ENCODE peak calls at places on chromosome 1, in eight cellular contexts. One of them, this sample, is unnamed.

GRCh38 chr1:101846820-101847219 is 149.9 kb downstream of the OLFM3 start:
- DNase-seq in GM23338: peak
- DNase-seq in H1: peak
- DNase-seq in breast epithelium: no peak
- DNase-seq in stomach: peak
- DNase-seq in transverse colon: no peak
- DNase-seq in prostate gland: no peak
- DNase-seq in endothelial cell of umbilical vein: no peak
- DNase-seq in this sample: no peak

GRCh38 chr1:111841746-111842145 is 86.0 kb downstream of the DDX20 start:
- DNase-seq in prostate gland: no peak
- DNase-seq in breast epithelium: no peak
- DNase-seq in stomach: no peak
- DNase-seq in transverse colon: no peak
- DNase-seq in GM23338: no peak
- DNase-seq in H1: no peak
- DNase-seq in endothelial cell of umbilical vein: no peak
- DNase-seq in this sample: no peak

GRCh38 chr1:60510162-60510561 is 436.6 kb upstream of the C1orf87 start:
- DNase-seq in prostate gland: no peak
- DNase-seq in endothelial cell of umbilical vein: peak
- DNase-seq in breast epithelium: no peak
- DNase-seq in GM23338: no peak
- DNase-seq in H1: no peak
- DNase-seq in stomach: no peak
- DNase-seq in transverse colon: no peak
- DNase-seq in this sample: no peak

GRCh38 chr1:75430526-75430925 is 180.4 kb downstream of the SLC44A5 start:
- DNase-seq in H1: no peak
- DNase-seq in stomach: no peak
- DNase-seq in transverse colon: no peak
- DNase-seq in prostate gland: no peak
- DNase-seq in endothelial cell of umbilical vein: no peak
- DNase-seq in GM23338: no peak
- DNase-seq in breast epithelium: no peak
- DNase-seq in this sample: no peak

GRCh38 chr1:63317007-63317813 is 5.2 kb upstream of the FOXD3 start:
- DNase-seq in prostate gland: peak
- DNase-seq in stomach: peak
- DNase-seq in endothelial cell of umbilical vein: peak
- DNase-seq in breast epithelium: no peak
- DNase-seq in GM23338: peak
- DNase-seq in transverse colon: peak
- DNase-seq in H1: peak
- DNase-seq in this sample: peak

GRCh38 chr1:38648417-38648816 is 211.2 kb downstream of the RRAGC start:
- DNase-seq in transverse colon: no peak
- DNase-seq in breast epithelium: no peak
- DNase-seq in prostate gland: no peak
- DNase-seq in stomach: no peak
- DNase-seq in GM23338: no peak
- DNase-seq in H1: no peak
- DNase-seq in endothelial cell of umbilical vein: no peak
- DNase-seq in this sample: no peak

GRCh38 chr1:78003882-78004718 is 639 bp upstream of the DNAJB4 start:
- DNase-seq in prostate gland: peak
- DNase-seq in stomach: peak
- DNase-seq in GM23338: peak
- DNase-seq in H1: no peak
- DNase-seq in breast epithelium: no peak
- DNase-seq in endothelial cell of umbilical vein: peak
- DNase-seq in transverse colon: peak
- DNase-seq in this sample: peak

GRCh38 chr1:65230741-65231439 is 78.5 kb upstream of the DNAJC6 start:
- DNase-seq in H1: no peak
- DNase-seq in endothelial cell of umbilical vein: peak
- DNase-seq in transverse colon: no peak
- DNase-seq in stomach: no peak
- DNase-seq in prostate gland: no peak
- DNase-seq in breast epithelium: no peak
- DNase-seq in GM23338: no peak
- DNase-seq in this sample: no peak

GRCh38 chr1:108708726-108709660 is 3.7 kb upstream of the FNDC7 start:
- DNase-seq in endothelial cell of umbilical vein: no peak
- DNase-seq in GM23338: peak
- DNase-seq in breast epithelium: no peak
- DNase-seq in transverse colon: peak
- DNase-seq in prostate gland: no peak
- DNase-seq in stomach: no peak
- DNase-seq in H1: peak
- DNase-seq in this sample: no peak

GRCh38 chr1:163820748-163821147 is 499.0 kb downstream of the NUF2 start:
- DNase-seq in transverse colon: no peak
- DNase-seq in breast epithelium: no peak
- DNase-seq in H1: no peak
- DNase-seq in GM23338: peak
- DNase-seq in endothelial cell of umbilical vein: peak
- DNase-seq in prostate gland: no peak
- DNase-seq in stomach: no peak
- DNase-seq in this sample: no peak

GRCh38 chr1:147236959-147237791 is 5.3 kb upstream of the CHD1L start:
- DNase-seq in endothelial cell of umbilical vein: no peak
- DNase-seq in breast epithelium: no peak
- DNase-seq in stomach: peak
- DNase-seq in prostate gland: no peak
- DNase-seq in transverse colon: peak
- DNase-seq in GM23338: no peak
- DNase-seq in H1: no peak
- DNase-seq in this sample: no peak

DNA sequence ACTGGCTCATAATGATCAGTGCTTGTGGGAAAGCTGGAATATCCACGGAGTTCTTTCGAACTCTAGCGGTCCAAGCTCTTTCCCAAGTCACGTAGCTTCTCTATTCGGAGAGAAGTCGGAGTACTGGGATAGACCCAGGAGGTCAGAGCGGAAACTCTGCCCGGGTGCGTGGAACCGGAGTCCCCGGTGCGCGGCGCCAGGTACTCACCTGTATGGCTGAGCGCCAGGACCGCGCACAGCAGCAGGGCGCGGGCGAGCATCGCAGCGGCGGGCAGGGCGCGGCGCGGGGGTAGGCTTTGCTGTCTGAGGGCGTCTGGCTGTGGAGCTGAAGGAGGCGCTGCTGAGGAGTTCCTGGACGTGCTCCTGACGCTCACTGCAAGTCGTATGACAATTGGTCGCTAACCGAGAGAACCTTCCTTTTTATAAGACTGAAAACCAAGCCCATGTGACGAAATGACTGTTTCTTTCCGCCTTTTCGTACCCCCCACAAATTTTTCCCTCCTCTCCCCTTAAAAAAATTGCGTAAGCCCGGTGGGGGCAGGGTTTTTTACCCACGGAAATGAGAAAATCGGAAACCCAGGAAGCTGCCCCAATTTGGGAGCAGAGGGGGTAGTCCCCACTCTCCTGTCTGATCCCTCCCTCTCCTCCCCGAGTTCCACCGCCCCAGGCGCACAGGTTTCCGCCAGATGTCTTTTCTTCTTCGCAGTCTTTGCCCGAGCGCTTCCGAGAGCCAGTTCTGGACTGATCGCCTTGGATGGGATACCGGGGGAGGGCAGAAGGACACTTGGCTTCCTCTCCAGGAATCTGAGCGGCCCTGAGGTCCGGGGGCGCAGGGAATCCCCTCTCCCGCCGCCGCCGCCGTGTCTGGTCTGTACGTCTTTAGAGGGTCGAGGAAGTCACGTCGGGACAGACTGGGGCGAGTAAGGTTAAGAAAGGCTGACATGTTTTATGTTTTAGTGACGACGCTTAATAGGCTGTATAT is at the start of gene PTGS2:
- DNase-seq in stomach: peak
- DNase-seq in H1: peak
- DNase-seq in endothelial cell of umbilical vein: peak
- DNase-seq in transverse colon: peak
- DNase-seq in GM23338: peak
- DNase-seq in breast epithelium: peak
- DNase-seq in prostate gland: peak
- DNase-seq in this sample: no peak
- TF ChIP-seq CTCF in stomach: peak
- TF ChIP-seq CTCF in H1: peak
- TF ChIP-seq CTCF in endothelial cell of umbilical vein: peak
- TF ChIP-seq CTCF in transverse colon: peak
- TF ChIP-seq CTCF in GM23338: peak
- TF ChIP-seq CTCF in breast epithelium: no peak
- TF ChIP-seq CTCF in prostate gland: no peak
- TF ChIP-seq CTCF in this sample: peak

GRCh38 chr1:30984167-30984870 is 75.8 kb upstream of the SDC3 start:
- DNase-seq in stomach: no peak
- DNase-seq in prostate gland: peak
- DNase-seq in transverse colon: no peak
- DNase-seq in endothelial cell of umbilical vein: no peak
- DNase-seq in GM23338: no peak
- DNase-seq in H1: no peak
- DNase-seq in breast epithelium: no peak
- DNase-seq in this sample: no peak
- TF ChIP-seq POLR2AphosphoS5 in stomach: no peak
- TF ChIP-seq POLR2AphosphoS5 in prostate gland: peak
- TF ChIP-seq POLR2AphosphoS5 in transverse colon: no peak
- TF ChIP-seq POLR2AphosphoS5 in endothelial cell of umbilical vein: no peak
- TF ChIP-seq POLR2AphosphoS5 in GM23338: no peak
- TF ChIP-seq POLR2AphosphoS5 in H1: no peak
- TF ChIP-seq POLR2AphosphoS5 in breast epithelium: no peak
- TF ChIP-seq POLR2AphosphoS5 in this sample: no peak

GRCh38 chr1:41811978-41812852 is 106.5 kb downstream of the HIVEP3 start:
- DNase-seq in endothelial cell of umbilical vein: peak
- DNase-seq in transverse colon: peak
- DNase-seq in prostate gland: peak
- DNase-seq in stomach: peak
- DNase-seq in GM23338: peak
- DNase-seq in breast epithelium: peak
- DNase-seq in H1: peak
- DNase-seq in this sample: peak

GRCh38 chr1:41809716-41810115 is 109.0 kb downstream of the HIVEP3 start:
- DNase-seq in breast epithelium: no peak
- DNase-seq in GM23338: no peak
- DNase-seq in transverse colon: no peak
- DNase-seq in prostate gland: no peak
- DNase-seq in stomach: no peak
- DNase-seq in endothelial cell of umbilical vein: no peak
- DNase-seq in H1: no peak
- DNase-seq in this sample: no peak

GRCh38 chr1:41813220-41813619 is 105.5 kb downstream of the HIVEP3 start:
- DNase-seq in breast epithelium: no peak
- DNase-seq in H1: no peak
- DNase-seq in stomach: no peak
- DNase-seq in endothelial cell of umbilical vein: no peak
- DNase-seq in prostate gland: no peak
- DNase-seq in transverse colon: no peak
- DNase-seq in GM23338: no peak
- DNase-seq in this sample: no peak

GRCh38 chr1:41811051-41811795 is 107.5 kb downstream of the HIVEP3 start:
- DNase-seq in stomach: no peak
- DNase-seq in breast epithelium: no peak
- DNase-seq in transverse colon: no peak
- DNase-seq in GM23338: no peak
- DNase-seq in H1: no peak
- DNase-seq in endothelial cell of umbilical vein: no peak
- DNase-seq in prostate gland: no peak
- DNase-seq in this sample: no peak

GRCh38 chr1:41810446-41810845 is 108.3 kb downstream of the HIVEP3 start:
- DNase-seq in transverse colon: no peak
- DNase-seq in endothelial cell of umbilical vein: peak
- DNase-seq in stomach: no peak
- DNase-seq in GM23338: peak
- DNase-seq in H1: peak
- DNase-seq in prostate gland: no peak
- DNase-seq in breast epithelium: no peak
- DNase-seq in this sample: no peak
- TF ChIP-seq CTCF in transverse colon: no peak
- TF ChIP-seq CTCF in endothelial cell of umbilical vein: no peak
- TF ChIP-seq CTCF in stomach: no peak
- TF ChIP-seq CTCF in GM23338: no peak
- TF ChIP-seq CTCF in H1: no peak
- TF ChIP-seq CTCF in prostate gland: no peak
- TF ChIP-seq CTCF in breast epithelium: no peak
- TF ChIP-seq CTCF in this sample: no peak

GRCh38 chr1:226975259-226975908 is 35.3 kb downstream of the COQ8A start:
- DNase-seq in endothelial cell of umbilical vein: no peak
- DNase-seq in breast epithelium: no peak
- DNase-seq in stomach: no peak
- DNase-seq in transverse colon: no peak
- DNase-seq in H1: no peak
- DNase-seq in prostate gland: no peak
- DNase-seq in GM23338: no peak
- DNase-seq in this sample: no peak

GRCh38 chr1:226972931-226973330 is 32.8 kb downstream of the COQ8A start:
- DNase-seq in GM23338: no peak
- DNase-seq in endothelial cell of umbilical vein: no peak
- DNase-seq in transverse colon: no peak
- DNase-seq in prostate gland: no peak
- DNase-seq in breast epithelium: no peak
- DNase-seq in H1: no peak
- DNase-seq in stomach: no peak
- DNase-seq in this sample: no peak

GRCh38 chr1:226974544-226975258 is 34.6 kb downstream of the COQ8A start:
- DNase-seq in breast epithelium: no peak
- DNase-seq in GM23338: no peak
- DNase-seq in stomach: no peak
- DNase-seq in endothelial cell of umbilical vein: no peak
- DNase-seq in prostate gland: no peak
- DNase-seq in transverse colon: no peak
- DNase-seq in H1: no peak
- DNase-seq in this sample: no peak

GRCh38 chr1:226973371-226973897 is 33.3 kb downstream of the COQ8A start:
- DNase-seq in transverse colon: peak
- DNase-seq in stomach: no peak
- DNase-seq in endothelial cell of umbilical vein: no peak
- DNase-seq in GM23338: no peak
- DNase-seq in H1: no peak
- DNase-seq in prostate gland: no peak
- DNase-seq in breast epithelium: no peak
- DNase-seq in this sample: no peak

DNA sequence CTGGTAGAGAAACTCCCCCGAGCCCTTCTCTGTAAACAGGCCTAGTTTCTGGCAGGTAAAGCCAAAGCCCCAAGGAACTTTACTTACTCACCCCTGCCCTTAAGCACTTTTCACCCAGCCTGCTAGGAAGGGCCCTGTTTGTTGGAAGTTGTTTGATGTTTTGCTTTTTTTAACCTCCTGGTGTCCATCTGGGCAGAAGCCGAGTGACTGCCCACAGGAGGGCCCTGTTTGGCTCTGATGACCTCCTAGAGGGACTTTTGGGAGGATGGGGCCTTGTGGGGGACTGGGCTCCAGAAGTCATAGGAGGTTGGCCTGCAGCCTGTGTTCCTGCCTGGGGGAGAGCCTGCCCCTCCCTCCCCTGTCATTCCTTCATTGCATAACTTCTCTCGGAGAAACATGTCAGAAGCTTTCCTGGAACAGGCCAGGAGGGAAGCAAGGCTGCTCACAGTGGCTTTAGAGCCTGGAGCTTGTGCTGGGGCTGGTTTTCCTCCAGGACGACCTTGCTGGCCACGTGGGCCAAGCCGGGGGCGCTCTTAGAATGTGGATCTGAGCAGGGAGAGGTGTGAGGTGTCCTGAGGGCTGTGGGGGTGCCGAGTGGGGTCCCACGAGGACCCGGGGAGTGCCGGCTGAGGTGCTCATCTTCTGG is 33.9 kb downstream of the COQ8A start:
- DNase-seq in stomach: no peak
- DNase-seq in endothelial cell of umbilical vein: no peak
- DNase-seq in breast epithelium: no peak
- DNase-seq in prostate gland: no peak
- DNase-seq in H1: no peak
- DNase-seq in GM23338: no peak
- DNase-seq in transverse colon: peak
- DNase-seq in this sample: no peak
- TF ChIP-seq POLR2AphosphoS5 in stomach: peak
- TF ChIP-seq POLR2AphosphoS5 in endothelial cell of umbilical vein: no peak
- TF ChIP-seq POLR2AphosphoS5 in breast epithelium: no peak
- TF ChIP-seq POLR2AphosphoS5 in prostate gland: peak
- TF ChIP-seq POLR2AphosphoS5 in H1: no peak
- TF ChIP-seq POLR2AphosphoS5 in GM23338: no peak
- TF ChIP-seq POLR2AphosphoS5 in transverse colon: peak
- TF ChIP-seq POLR2AphosphoS5 in this sample: no peak

This sample was measured in Panc1.